ENCODE peak calls at places on chromosomes 16 and 17, in ten cellular contexts. L is GM12878, W is choroid plexus epithelial cell, A is colonic mucosa, S is tibial nerve, K is foreskin keratinocyte, B is kidney, G is ovary, O is GM20000, H is fibroblast of mammary gland. Z is an unnamed sample.
A peak's percentile ranks its signal among the peaks of the same experiment; 100 is the strongest.

GRCh38 chr16:15576960-15577958 is 65.7 kb downstream of the MARF1 start:
- DNase-seq in G (no peak), A (peak; percentile 96), O (no peak), K (no peak), W (no peak), B (no peak), S (no peak), L (no peak), H (no peak), Z (no peak)

GRCh38 chr16:15689290-15689689 is 39.2 kb downstream of the NDE1 start:
- DNase-seq in B (no peak), G (no peak), A (no peak), S (no peak), O (no peak), H (peak; percentile 36), L (no peak), K (no peak), W (no peak), Z (no peak)

GRCh38 chr17:59513934-59514841 is 51.2 kb upstream of the DHX40 start:
- DNase-seq in K (no peak), L (no peak), S (peak; percentile 85), O (no peak), W (peak; percentile 91), A (peak; percentile 79), B (peak; percentile 93), H (peak; percentile 74), G (peak; percentile 90), Z (peak; percentile 73)

GRCh38 chr16:48533931-48534330 is 76.0 kb downstream of the N4BP1 start:
- DNase-seq in A (no peak), H (no peak), O (no peak), B (peak; percentile 52), G (no peak), L (no peak), S (no peak), K (no peak), W (no peak), Z (no peak)

GRCh38 chr17:62727916-62728672 is 80.0 kb downstream of the MARCHF10 start:
- DNase-seq in L (no peak), S (no peak), G (no peak), B (no peak), O (no peak), K (no peak), A (no peak), H (no peak), W (no peak), Z (no peak)

GRCh38 chr17:46883871-46884270 is 32.5 kb downstream of the WNT9B start:
- DNase-seq in S (no peak), H (no peak), A (no peak), O (no peak), W (no peak), G (no peak), B (no peak), L (no peak), K (no peak), Z (no peak)

GRCh38 chr16:8796469-8797363 is 723 bp downstream of the TMEM186 start:
- DNase-seq in L (no peak), H (peak; percentile 37), A (no peak), O (no peak), G (no peak), S (no peak), W (no peak), K (no peak), B (no peak), Z (no peak)

GRCh38 chr17:41421617-41422016 is 2.8 kb downstream of the KRT37 start:
- DNase-seq in K (no peak), H (no peak), W (no peak), O (no peak), L (no peak), B (no peak), G (no peak), S (no peak), A (no peak), Z (no peak)

DNA sequence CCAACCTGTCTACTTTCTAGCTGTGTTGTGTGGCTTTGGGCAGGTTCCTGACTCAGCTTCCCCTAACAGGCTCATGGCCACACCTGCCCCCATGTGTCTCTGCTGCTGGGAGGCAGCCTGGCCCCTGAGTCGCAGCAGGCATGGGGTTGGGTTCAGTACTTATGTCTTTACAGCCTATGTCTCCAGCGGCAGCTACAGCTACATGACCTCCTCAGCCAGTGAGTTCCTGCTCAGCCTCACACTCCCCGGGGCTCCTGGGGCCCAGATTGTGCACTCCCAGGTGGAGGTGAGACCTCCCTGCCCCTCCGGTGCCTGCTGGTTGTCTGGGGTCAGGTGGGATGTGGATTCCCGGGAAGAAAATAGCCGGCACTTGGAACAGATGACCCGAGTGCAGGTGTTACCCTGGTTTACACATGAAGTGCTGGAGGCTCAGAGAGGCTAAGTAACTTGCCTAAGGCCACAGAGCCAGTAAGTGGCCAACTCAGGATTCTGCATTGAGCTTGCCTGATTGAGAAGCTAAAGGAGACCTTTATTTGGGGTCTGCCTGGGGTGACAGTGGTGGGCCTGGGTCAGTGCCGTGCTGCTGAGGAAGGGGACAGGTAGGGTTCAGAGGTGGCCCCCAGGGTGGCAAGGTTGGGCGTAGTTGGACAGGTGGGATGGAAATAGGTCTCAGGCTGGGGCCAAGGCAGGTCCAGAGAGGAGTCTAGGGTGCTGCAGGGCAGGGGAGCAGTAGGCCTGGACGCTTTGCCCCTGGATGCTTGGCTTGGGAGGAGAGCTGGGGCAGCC is 15.9 kb downstream of the FCSK start:
- DNase-seq in O (no peak), W (no peak), G (no peak), K (no peak), S (no peak), H (no peak), B (no peak), A (no peak), L (no peak), Z (no peak)
- TF ChIP-seq CTCF in O (no peak), W (no peak), G (no peak), K (no peak), S (no peak), H (no peak), B (no peak), A (no peak), L (no peak), Z (no peak)

DNA sequence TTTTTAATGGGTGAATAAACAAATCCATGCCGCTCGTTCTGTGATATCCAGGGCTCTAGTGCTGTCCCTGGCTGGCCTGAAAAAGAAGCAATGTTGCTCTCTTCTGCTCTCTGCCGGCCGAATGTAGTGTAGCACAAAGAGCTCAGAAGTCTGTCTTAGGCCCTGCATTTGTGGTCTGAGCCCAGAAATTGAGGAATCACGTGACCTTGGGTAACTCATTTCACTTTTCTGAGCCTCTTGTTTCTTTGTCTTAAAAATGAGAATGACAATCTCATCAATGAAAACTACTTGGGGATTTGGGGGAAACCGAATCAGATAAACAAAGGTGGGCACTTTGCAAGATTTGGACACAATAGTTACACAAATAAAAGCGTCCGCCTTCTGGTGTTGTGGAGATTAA is 381.6 kb upstream of the ASIC2 start:
- DNase-seq in B (no peak), S (peak; percentile 68), O (peak; percentile 65), W (peak; percentile 63), G (no peak), H (peak; percentile 56), L (peak; percentile 19), A (peak; percentile 50), K (peak; percentile 10), Z (peak; percentile 50)
- TF ChIP-seq CTCF in B (peak; percentile 65), S (peak; percentile 55), O (peak; percentile 67), W (peak; percentile 75), G (peak; percentile 17), H (peak; percentile 63), L (peak; percentile 77), A (peak; percentile 65), K (peak; percentile 75), Z (no peak)

GRCh38 chr16:87619360-87620200 is 17.3 kb downstream of the JPH3 start:
- DNase-seq in S (no peak), L (no peak), G (no peak), K (no peak), O (no peak), B (no peak), H (no peak), W (no peak), A (no peak), Z (no peak)

GRCh38 chr16:87621976-87622713 is 19.8 kb downstream of the JPH3 start:
- DNase-seq in S (no peak), G (no peak), H (no peak), O (no peak), W (no peak), A (no peak), B (no peak), L (no peak), K (no peak), Z (no peak)

GRCh38 chr16:87621550-87621829 is 19.2 kb downstream of the JPH3 start:
- DNase-seq in W (no peak), L (no peak), H (no peak), G (no peak), O (no peak), B (no peak), S (no peak), K (no peak), A (no peak), Z (no peak)

GRCh38 chr16:87618216-87618615 is 15.9 kb downstream of the JPH3 start:
- DNase-seq in B (no peak), O (no peak), H (no peak), K (no peak), S (no peak), A (no peak), L (no peak), W (no peak), G (no peak), Z (no peak)

DNA sequence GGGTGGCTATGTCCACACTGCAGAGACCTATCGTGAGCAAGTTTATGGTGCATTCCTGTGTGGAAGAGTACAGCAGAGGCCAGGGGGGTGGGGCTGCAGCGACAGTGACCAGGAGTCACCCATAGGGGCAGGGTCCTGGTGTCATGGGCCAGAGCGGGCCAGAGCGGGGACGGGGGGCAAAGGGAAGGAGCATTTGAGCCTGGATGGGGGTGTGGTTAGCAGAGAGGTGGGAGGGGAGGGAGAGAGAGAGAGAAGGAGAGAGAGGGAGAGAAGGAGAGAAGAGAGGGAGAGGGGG is 17.8 kb downstream of the JPH3 start:
- DNase-seq in S (no peak), A (no peak), G (no peak), H (no peak), W (no peak), K (no peak), O (no peak), L (no peak), B (no peak), Z (no peak)
- TF ChIP-seq CTCF in S (no peak), A (no peak), G (no peak), H (no peak), W (no peak), K (no peak), O (no peak), L (no peak), B (no peak), Z (no peak)

GRCh38 chr16:24540575-24541240 is 1.3 kb downstream of the RBBP6 start:
- DNase-seq in A (peak; percentile 25), L (no peak), O (peak; percentile 41), K (no peak), H (no peak), G (no peak), B (no peak), S (no peak), W (peak; percentile 36), Z (no peak)

GRCh38 chr16:24539850-24540484 is 601 bp downstream of the RBBP6 start:
- DNase-seq in H (no peak), K (no peak), L (no peak), O (no peak), W (peak; percentile 44), S (no peak), G (peak; percentile 54), A (peak; percentile 55), B (peak; percentile 90), Z (no peak)

GRCh38 chr16:24537474-24538337 is 1.7 kb upstream of the RBBP6 start:
- DNase-seq in A (no peak), O (no peak), S (no peak), L (no peak), K (no peak), G (no peak), H (no peak), W (no peak), B (no peak), Z (no peak)

GRCh38 chr16:24538756-24539294 is 541 bp upstream of the RBBP6 start:
- DNase-seq in H (no peak), K (no peak), O (no peak), B (no peak), A (no peak), S (no peak), L (no peak), G (no peak), W (no peak), Z (no peak)

GRCh38 chr16:24539295-24539849 is at the start of gene RBBP6:
- DNase-seq in H (peak; percentile 94), K (peak; percentile 88), O (peak; percentile 93), G (peak; percentile 93), B (peak; percentile 99), A (peak; percentile 93), W (peak; percentile 99), S (peak; percentile 92), L (peak; percentile 76), Z (peak; percentile 86)
- TF ChIP-seq CTCF in H (no peak), K (peak; percentile 54), O (peak; percentile 53), G (peak; percentile 59), B (peak; percentile 25), A (no peak), W (peak; percentile 38), S (peak; percentile 16), L (peak; percentile 50), Z (no peak)